ENCODE peak calls at places on chromosome 1, in seven cellular contexts. One of them, this sample, is unnamed.

GRCh38 chr1:240031009-240031408 is 60.7 kb upstream of the FMN2 start:
- DNase-seq in astrocyte of the spinal cord: peak
- DNase-seq in aorta: no peak
- DNase-seq in foreskin fibroblast: peak
- DNase-seq in glomerular endothelial cell: peak
- DNase-seq in neuronal stem cell: no peak
- DNase-seq in non-pigmented ciliary epithelial cell: peak
- DNase-seq in this sample: no peak

GRCh38 chr1:19003371-19004290 is 47.2 kb upstream of the IFFO2 start:
- DNase-seq in foreskin fibroblast: no peak
- DNase-seq in glomerular endothelial cell: no peak
- DNase-seq in neuronal stem cell: no peak
- DNase-seq in astrocyte of the spinal cord: peak
- DNase-seq in non-pigmented ciliary epithelial cell: peak
- DNase-seq in aorta: no peak
- DNase-seq in this sample: no peak

GRCh38 chr1:8571200-8571984 is 246.0 kb downstream of the RERE start:
- DNase-seq in neuronal stem cell: no peak
- DNase-seq in glomerular endothelial cell: peak
- DNase-seq in foreskin fibroblast: peak
- DNase-seq in astrocyte of the spinal cord: peak
- DNase-seq in non-pigmented ciliary epithelial cell: no peak
- DNase-seq in aorta: no peak
- DNase-seq in this sample: peak

GRCh38 chr1:231869364-231869763 is 242.8 kb downstream of the DISC1 start:
- DNase-seq in foreskin fibroblast: no peak
- DNase-seq in non-pigmented ciliary epithelial cell: no peak
- DNase-seq in glomerular endothelial cell: no peak
- DNase-seq in astrocyte of the spinal cord: no peak
- DNase-seq in neuronal stem cell: no peak
- DNase-seq in aorta: no peak
- DNase-seq in this sample: no peak

GRCh38 chr1:39409055-39409816 is 82.2 kb upstream of the BMP8A start:
- DNase-seq in foreskin fibroblast: peak
- DNase-seq in neuronal stem cell: peak
- DNase-seq in glomerular endothelial cell: peak
- DNase-seq in astrocyte of the spinal cord: peak
- DNase-seq in non-pigmented ciliary epithelial cell: no peak
- DNase-seq in aorta: peak
- DNase-seq in this sample: no peak

GRCh38 chr1:2894381-2895041 is 93.0 kb upstream of the TTC34 start:
- DNase-seq in neuronal stem cell: no peak
- DNase-seq in glomerular endothelial cell: no peak
- DNase-seq in non-pigmented ciliary epithelial cell: no peak
- DNase-seq in astrocyte of the spinal cord: no peak
- DNase-seq in aorta: no peak
- DNase-seq in foreskin fibroblast: no peak
- DNase-seq in this sample: no peak

GRCh38 chr1:100811808-100812207 is 82.8 kb downstream of the EXTL2 start:
- DNase-seq in non-pigmented ciliary epithelial cell: no peak
- DNase-seq in aorta: no peak
- DNase-seq in glomerular endothelial cell: no peak
- DNase-seq in astrocyte of the spinal cord: no peak
- DNase-seq in neuronal stem cell: no peak
- DNase-seq in foreskin fibroblast: no peak
- DNase-seq in this sample: no peak

GRCh38 chr1:77825356-77825709 is 45.9 kb downstream of the MIGA1 start:
- DNase-seq in aorta: no peak
- DNase-seq in glomerular endothelial cell: peak
- DNase-seq in astrocyte of the spinal cord: peak
- DNase-seq in foreskin fibroblast: peak
- DNase-seq in non-pigmented ciliary epithelial cell: peak
- DNase-seq in neuronal stem cell: no peak
- DNase-seq in this sample: no peak

GRCh38 chr1:230251644-230252191 is 174.4 kb downstream of the PGBD5 start:
- DNase-seq in astrocyte of the spinal cord: no peak
- DNase-seq in aorta: no peak
- DNase-seq in non-pigmented ciliary epithelial cell: no peak
- DNase-seq in foreskin fibroblast: no peak
- DNase-seq in glomerular endothelial cell: no peak
- DNase-seq in neuronal stem cell: no peak
- DNase-seq in this sample: no peak

This sample was measured in B cell.